ENCODE peak calls at places on chromosomes 2 and 18, in seven cellular contexts. One of them, this sample, is unnamed.
A peak's percentile ranks its signal among the peaks of the same experiment; 100 is the strongest.

GRCh38 chr2:121810959-121811853 is 55.8 kb downstream of the TSN start:
- DNase-seq in mucosa of descending colon: peak; percentile 47
- DNase-seq in brain microvascular endothelial cell: peak; percentile 62
- DNase-seq in neuronal stem cell: peak; percentile 59
- DNase-seq in mesendoderm: peak; percentile 85
- DNase-seq in IMR-90: peak; percentile 63
- DNase-seq in cardiac muscle cell: peak; percentile 81
- DNase-seq in this sample: peak; percentile 44

GRCh38 chr2:26178746-26179436 is 6.0 kb downstream of the GAREM2 start:
- DNase-seq in mucosa of descending colon: peak; percentile 59
- DNase-seq in brain microvascular endothelial cell: no peak
- DNase-seq in neuronal stem cell: peak; percentile 30
- DNase-seq in mesendoderm: peak; percentile 63
- DNase-seq in IMR-90: no peak
- DNase-seq in cardiac muscle cell: peak; percentile 34
- DNase-seq in this sample: no peak

GRCh38 chr2:160557903-160558302 is 64.3 kb upstream of the RBMS1 start:
- DNase-seq in mucosa of descending colon: no peak
- DNase-seq in brain microvascular endothelial cell: no peak
- DNase-seq in neuronal stem cell: no peak
- DNase-seq in mesendoderm: no peak
- DNase-seq in IMR-90: no peak
- DNase-seq in cardiac muscle cell: no peak
- DNase-seq in this sample: no peak

GRCh38 chr2:160471950-160472349 is 21.7 kb downstream of the RBMS1 start:
- DNase-seq in mucosa of descending colon: no peak
- DNase-seq in brain microvascular endothelial cell: no peak
- DNase-seq in neuronal stem cell: no peak
- DNase-seq in mesendoderm: no peak
- DNase-seq in IMR-90: no peak
- DNase-seq in cardiac muscle cell: no peak
- DNase-seq in this sample: no peak

GRCh38 chr2:60641866-60642788 is 88.7 kb upstream of the BCL11A start:
- DNase-seq in mucosa of descending colon: peak; percentile 50
- DNase-seq in brain microvascular endothelial cell: peak; percentile 29
- DNase-seq in neuronal stem cell: peak; percentile 49
- DNase-seq in mesendoderm: peak; percentile 44
- DNase-seq in IMR-90: peak; percentile 49
- DNase-seq in cardiac muscle cell: peak; percentile 78
- DNase-seq in this sample: no peak

GRCh38 chr2:8534729-8535397 is 147.0 kb upstream of the ID2 start:
- DNase-seq in mucosa of descending colon: peak; percentile 52
- DNase-seq in brain microvascular endothelial cell: no peak
- DNase-seq in neuronal stem cell: no peak
- DNase-seq in mesendoderm: peak; percentile 29
- DNase-seq in IMR-90: peak; percentile 33
- DNase-seq in cardiac muscle cell: no peak
- DNase-seq in this sample: peak; percentile 71

GRCh38 chr18:32618501-32618985 is 147.9 kb upstream of the GAREM1 start:
- DNase-seq in mucosa of descending colon: no peak
- DNase-seq in brain microvascular endothelial cell: no peak
- DNase-seq in neuronal stem cell: no peak
- DNase-seq in mesendoderm: peak; percentile 23
- DNase-seq in IMR-90: no peak
- DNase-seq in cardiac muscle cell: no peak
- DNase-seq in this sample: no peak

GRCh38 chr2:197924483-197924882 is 120.1 kb downstream of the PLCL1 start:
- DNase-seq in mucosa of descending colon: no peak
- DNase-seq in brain microvascular endothelial cell: no peak
- DNase-seq in neuronal stem cell: no peak
- DNase-seq in mesendoderm: no peak
- DNase-seq in IMR-90: no peak
- DNase-seq in cardiac muscle cell: no peak
- DNase-seq in this sample: no peak

GRCh38 chr2:201118957-201119848 is 3.2 kb downstream of the CFLAR start:
- DNase-seq in mucosa of descending colon: no peak
- DNase-seq in brain microvascular endothelial cell: no peak
- DNase-seq in neuronal stem cell: no peak
- DNase-seq in mesendoderm: peak; percentile 62
- DNase-seq in IMR-90: peak; percentile 52
- DNase-seq in cardiac muscle cell: peak; percentile 25
- DNase-seq in this sample: no peak

GRCh38 chr2:198214108-198214736 is 409.8 kb downstream of the PLCL1 start:
- DNase-seq in mucosa of descending colon: no peak
- DNase-seq in brain microvascular endothelial cell: no peak
- DNase-seq in neuronal stem cell: no peak
- DNase-seq in mesendoderm: no peak
- DNase-seq in IMR-90: no peak
- DNase-seq in cardiac muscle cell: no peak
- DNase-seq in this sample: no peak

GRCh38 chr2:135454608-135455007 is 76.4 kb downstream of the ZRANB3 start:
- DNase-seq in mucosa of descending colon: no peak
- DNase-seq in brain microvascular endothelial cell: no peak
- DNase-seq in neuronal stem cell: no peak
- DNase-seq in mesendoderm: no peak
- DNase-seq in IMR-90: no peak
- DNase-seq in cardiac muscle cell: no peak
- DNase-seq in this sample: no peak

GRCh38 chr18:15165048-15165447 is 417.1 kb downstream of the ANKRD30B start:
- DNase-seq in mucosa of descending colon: no peak
- DNase-seq in brain microvascular endothelial cell: no peak
- DNase-seq in neuronal stem cell: no peak
- DNase-seq in mesendoderm: peak; percentile 0
- DNase-seq in IMR-90: no peak
- DNase-seq in cardiac muscle cell: no peak
- DNase-seq in this sample: peak; percentile 62

GRCh38 chr2:120842456-120843439 is 107.1 kb downstream of the GLI2 start:
- DNase-seq in mucosa of descending colon: no peak
- DNase-seq in brain microvascular endothelial cell: peak; percentile 58
- DNase-seq in neuronal stem cell: no peak
- DNase-seq in mesendoderm: no peak
- DNase-seq in IMR-90: peak; percentile 63
- DNase-seq in cardiac muscle cell: no peak
- DNase-seq in this sample: no peak

GRCh38 chr2:6927753-6928152 is 10.5 kb downstream of the RNF144A start:
- DNase-seq in mucosa of descending colon: no peak
- DNase-seq in brain microvascular endothelial cell: no peak
- DNase-seq in neuronal stem cell: no peak
- DNase-seq in mesendoderm: no peak
- DNase-seq in IMR-90: no peak
- DNase-seq in cardiac muscle cell: no peak
- DNase-seq in this sample: no peak

GRCh38 chr2:203580846-203581245 is 45.7 kb upstream of the RAPH1 start:
- DNase-seq in mucosa of descending colon: no peak
- DNase-seq in brain microvascular endothelial cell: no peak
- DNase-seq in neuronal stem cell: no peak
- DNase-seq in mesendoderm: no peak
- DNase-seq in IMR-90: no peak
- DNase-seq in cardiac muscle cell: no peak
- DNase-seq in this sample: no peak

GRCh38 chr18:74029161-74029560 is 118.5 kb downstream of the FBXO15 start:
- DNase-seq in mucosa of descending colon: no peak
- DNase-seq in brain microvascular endothelial cell: no peak
- DNase-seq in neuronal stem cell: no peak
- DNase-seq in mesendoderm: no peak
- DNase-seq in IMR-90: no peak
- DNase-seq in cardiac muscle cell: no peak
- DNase-seq in this sample: no peak

GRCh38 chr2:28394997-28395333 is 2.3 kb downstream of the FOSL2 start:
- DNase-seq in mucosa of descending colon: peak; percentile 53
- DNase-seq in brain microvascular endothelial cell: no peak
- DNase-seq in neuronal stem cell: no peak
- DNase-seq in mesendoderm: no peak
- DNase-seq in IMR-90: no peak
- DNase-seq in cardiac muscle cell: no peak
- DNase-seq in this sample: no peak

GRCh38 chr2:28397043-28397381 is 4.4 kb downstream of the FOSL2 start:
- DNase-seq in mucosa of descending colon: no peak
- DNase-seq in brain microvascular endothelial cell: no peak
- DNase-seq in neuronal stem cell: no peak
- DNase-seq in mesendoderm: no peak
- DNase-seq in IMR-90: no peak
- DNase-seq in cardiac muscle cell: no peak
- DNase-seq in this sample: no peak

GRCh38 chr2:28394331-28394877 is 1.7 kb downstream of the FOSL2 start:
- DNase-seq in mucosa of descending colon: peak; percentile 79
- DNase-seq in brain microvascular endothelial cell: peak; percentile 65
- DNase-seq in neuronal stem cell: no peak
- DNase-seq in mesendoderm: no peak
- DNase-seq in IMR-90: peak; percentile 71
- DNase-seq in cardiac muscle cell: no peak
- DNase-seq in this sample: peak; percentile 64

GRCh38 chr2:28393115-28393836 is 618 bp downstream of the FOSL2 start:
- DNase-seq in mucosa of descending colon: peak; percentile 72
- DNase-seq in brain microvascular endothelial cell: peak; percentile 62
- DNase-seq in neuronal stem cell: no peak
- DNase-seq in mesendoderm: peak; percentile 48
- DNase-seq in IMR-90: peak; percentile 68
- DNase-seq in cardiac muscle cell: peak; percentile 71
- DNase-seq in this sample: peak; percentile 61

GRCh38 chr2:28395334-28396061 is 2.8 kb downstream of the FOSL2 start:
- DNase-seq in mucosa of descending colon: peak; percentile 61
- DNase-seq in brain microvascular endothelial cell: no peak
- DNase-seq in neuronal stem cell: no peak
- DNase-seq in mesendoderm: no peak
- DNase-seq in IMR-90: peak; percentile 56
- DNase-seq in cardiac muscle cell: no peak
- DNase-seq in this sample: peak; percentile 54
- H3K4me3 ChIP-seq in mucosa of descending colon: peak overlapping the region; percentile 96
- H3K4me3 ChIP-seq in brain microvascular endothelial cell: peak overlapping the region; percentile 93
- H3K4me3 ChIP-seq in neuronal stem cell: peak overlapping the region; percentile 94
- H3K4me3 ChIP-seq in mesendoderm: no peak overlapping the region
- H3K4me3 ChIP-seq in IMR-90: peak overlapping the region; percentile 91
- H3K4me3 ChIP-seq in cardiac muscle cell: no peak overlapping the region
- H3K4me3 ChIP-seq in this sample: peak overlapping the region; percentile 92

GRCh38 chr2:10911291-10912075 is at the start of gene KCNF1:
- DNase-seq in mucosa of descending colon: peak; percentile 30
- DNase-seq in brain microvascular endothelial cell: no peak
- DNase-seq in neuronal stem cell: peak; percentile 89
- DNase-seq in mesendoderm: peak; percentile 94
- DNase-seq in IMR-90: peak; percentile 65
- DNase-seq in cardiac muscle cell: peak; percentile 72
- DNase-seq in this sample: peak; percentile 81

GRCh38 chr2:10914272-10914693 is 2.5 kb downstream of the KCNF1 start:
- DNase-seq in mucosa of descending colon: peak; percentile 60
- DNase-seq in brain microvascular endothelial cell: no peak
- DNase-seq in neuronal stem cell: no peak
- DNase-seq in mesendoderm: peak; percentile 84
- DNase-seq in IMR-90: no peak
- DNase-seq in cardiac muscle cell: no peak
- DNase-seq in this sample: peak; percentile 64

GRCh38 chr2:10913501-10914271 is 2.0 kb downstream of the KCNF1 start:
- DNase-seq in mucosa of descending colon: no peak
- DNase-seq in brain microvascular endothelial cell: no peak
- DNase-seq in neuronal stem cell: no peak
- DNase-seq in mesendoderm: no peak
- DNase-seq in IMR-90: no peak
- DNase-seq in cardiac muscle cell: no peak
- DNase-seq in this sample: no peak

GRCh38 chr2:10912076-10912731 is 470 bp downstream of the KCNF1 start:
- DNase-seq in mucosa of descending colon: no peak
- DNase-seq in brain microvascular endothelial cell: no peak
- DNase-seq in neuronal stem cell: no peak
- DNase-seq in mesendoderm: no peak
- DNase-seq in IMR-90: no peak
- DNase-seq in cardiac muscle cell: peak; percentile 27
- DNase-seq in this sample: no peak

DNA sequence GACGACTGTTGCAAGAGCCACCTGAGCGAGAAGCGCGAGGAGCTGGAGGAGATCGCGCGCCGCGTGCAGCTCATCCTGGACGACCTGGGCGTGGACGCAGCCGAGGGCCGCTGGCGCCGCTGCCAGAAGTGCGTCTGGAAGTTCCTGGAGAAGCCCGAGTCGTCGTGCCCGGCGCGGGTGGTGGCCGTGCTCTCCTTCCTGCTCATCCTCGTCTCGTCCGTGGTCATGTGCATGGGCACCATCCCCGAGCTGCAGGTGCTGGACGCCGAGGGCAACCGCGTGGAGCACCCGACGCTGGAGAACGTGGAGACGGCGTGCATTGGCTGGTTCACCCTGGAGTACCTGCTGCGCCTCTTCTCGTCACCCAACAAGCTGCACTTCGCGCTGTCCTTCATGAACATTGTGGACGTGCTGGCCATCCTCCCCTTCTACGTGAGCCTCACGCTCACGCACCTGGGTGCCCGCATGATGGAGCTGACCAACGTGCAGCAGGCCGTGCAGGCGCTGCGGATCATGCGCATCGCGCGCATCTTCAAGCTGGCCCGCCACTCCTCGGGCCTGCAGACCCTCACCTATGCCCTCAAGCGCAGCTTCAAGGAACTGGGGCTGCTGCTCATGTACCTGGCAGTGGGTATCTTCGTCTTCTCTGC is 1.2 kb downstream of the KCNF1 start:
- DNase-seq in mucosa of descending colon: no peak
- DNase-seq in brain microvascular endothelial cell: no peak
- DNase-seq in neuronal stem cell: no peak
- DNase-seq in mesendoderm: no peak
- DNase-seq in IMR-90: no peak
- DNase-seq in cardiac muscle cell: no peak
- DNase-seq in this sample: no peak
- H3K4me3 ChIP-seq in mucosa of descending colon: no peak overlapping the region
- H3K4me3 ChIP-seq in brain microvascular endothelial cell: no peak overlapping the region
- H3K4me3 ChIP-seq in neuronal stem cell: no peak overlapping the region
- H3K4me3 ChIP-seq in mesendoderm: no peak overlapping the region
- H3K4me3 ChIP-seq in IMR-90: no peak overlapping the region
- H3K4me3 ChIP-seq in cardiac muscle cell: no peak overlapping the region
- H3K4me3 ChIP-seq in this sample: no peak overlapping the region

GRCh38 chr2:102186676-102187190 is at the start of gene IL1RL2:
- DNase-seq in mucosa of descending colon: peak; percentile 59
- DNase-seq in brain microvascular endothelial cell: no peak
- DNase-seq in neuronal stem cell: no peak
- DNase-seq in mesendoderm: peak; percentile 8
- DNase-seq in IMR-90: no peak
- DNase-seq in cardiac muscle cell: no peak
- DNase-seq in this sample: no peak
- H3K4me3 ChIP-seq in mucosa of descending colon: peak within 1 kb of the TSS; percentile 9
- H3K4me3 ChIP-seq in brain microvascular endothelial cell: peak within 1 kb of the TSS; percentile 63
- H3K4me3 ChIP-seq in neuronal stem cell: peak within 1 kb of the TSS; percentile 69
- H3K4me3 ChIP-seq in mesendoderm: no peak within 1 kb of the TSS
- H3K4me3 ChIP-seq in IMR-90: peak within 1 kb of the TSS; percentile 17
- H3K4me3 ChIP-seq in cardiac muscle cell: peak within 1 kb of the TSS; percentile 13
- H3K4me3 ChIP-seq in this sample: no peak within 1 kb of the TSS

DNA sequence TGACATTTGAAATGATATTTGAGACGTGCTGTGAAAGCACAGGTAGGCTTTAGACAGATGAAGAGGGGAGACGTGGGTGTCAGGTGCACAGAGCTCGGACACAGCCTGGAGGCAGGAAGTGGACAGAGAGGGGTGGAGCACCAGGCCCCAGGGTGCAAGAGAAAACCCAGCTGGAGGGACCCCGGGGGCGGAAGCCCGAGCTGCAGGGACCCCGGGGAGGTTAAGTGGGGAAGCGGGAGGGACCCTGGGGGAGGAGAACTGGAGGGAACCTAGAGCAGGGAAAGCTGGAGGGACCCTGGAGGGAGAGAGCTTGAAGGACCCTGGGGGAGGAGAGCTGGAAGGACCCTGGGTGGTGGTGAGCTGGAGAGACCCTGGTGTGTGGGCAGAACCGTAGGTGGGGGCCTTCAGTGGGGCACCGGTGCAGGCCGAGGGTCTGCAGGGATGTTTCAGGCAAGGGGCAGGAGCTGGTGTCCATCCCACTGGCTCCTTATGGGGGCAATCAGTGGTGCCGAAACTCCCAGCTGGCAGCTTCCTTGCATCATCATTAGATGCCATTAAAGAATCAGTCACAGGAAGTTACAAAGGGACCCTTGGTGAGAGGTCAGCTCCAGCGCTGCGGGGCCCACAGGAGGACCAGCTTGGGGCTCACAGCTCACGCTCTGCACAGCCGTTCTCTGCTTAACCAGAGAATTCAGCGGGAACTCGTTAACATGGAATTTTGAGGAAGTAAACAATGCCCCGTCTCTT is 246.6 kb downstream of the EIPR1 start:
- DNase-seq in mucosa of descending colon: no peak
- DNase-seq in brain microvascular endothelial cell: no peak
- DNase-seq in neuronal stem cell: peak; percentile 27
- DNase-seq in mesendoderm: peak; percentile 11
- DNase-seq in IMR-90: no peak
- DNase-seq in cardiac muscle cell: no peak
- DNase-seq in this sample: no peak
- H3K4me3 ChIP-seq in mucosa of descending colon: no peak overlapping the region
- H3K4me3 ChIP-seq in brain microvascular endothelial cell: no peak overlapping the region
- H3K4me3 ChIP-seq in neuronal stem cell: no peak overlapping the region
- H3K4me3 ChIP-seq in mesendoderm: no peak overlapping the region
- H3K4me3 ChIP-seq in IMR-90: no peak overlapping the region
- H3K4me3 ChIP-seq in cardiac muscle cell: no peak overlapping the region
- H3K4me3 ChIP-seq in this sample: no peak overlapping the region

This sample was measured in MG63.